ENCODE peak calls at places on chromosome 13, in nine cellular contexts. Z, B, G, X, I, Y, W, K and H are unnamed samples. For H3K4me1, the result is how much of the 10 kb centered on the place peaks cover.

GRCh38 chr13:26529441-26529840 is 28.0 kb upstream of the WASF3 start:
- DNase-seq in Z (no peak), B (no peak), G (no peak), X (no peak), I (no peak), Y (peak), W (no peak), K (peak), H (peak)

GRCh38 chr13:92896842-92897241 is 329.8 kb upstream of the GPC6 start:
- DNase-seq in Z (peak), B (no peak), G (no peak), X (no peak), I (no peak), Y (peak), W (no peak), K (peak), H (no peak)

GRCh38 chr13:69109891-69110525 is 997.6 kb upstream of the ATXN8OS start:
- DNase-seq in Z (no peak), B (no peak), G (no peak), X (no peak), I (no peak), Y (no peak), W (no peak), K (no peak), H (no peak)

GRCh38 chr13:110509971-110510786 is 51.3 kb downstream of the RAB20 start:
- DNase-seq in Z (no peak), B (no peak), G (no peak), X (no peak), I (peak), Y (peak), W (no peak), K (peak), H (no peak)

GRCh38 chr13:63629591-63629990 is 2213.9 kb upstream of the PCDH20 start:
- DNase-seq in Z (no peak), B (no peak), G (no peak), X (no peak), I (no peak), Y (no peak), W (no peak), K (no peak), H (peak)

GRCh38 chr13:113848431-113849260 is 15.2 kb downstream of the GAS6 start:
- DNase-seq in Z (no peak), B (no peak), G (no peak), X (no peak), I (no peak), Y (no peak), W (no peak), K (no peak), H (no peak)

GRCh38 chr13:93476175-93476574 is 249.6 kb downstream of the GPC6 start:
- DNase-seq in Z (no peak), B (no peak), G (no peak), X (no peak), I (no peak), Y (no peak), W (no peak), K (peak), H (no peak)

GRCh38 chr13:113991191-113991669 is 17.4 kb upstream of the C13orf46 start:
- DNase-seq in Z (no peak), B (no peak), G (no peak), X (no peak), I (no peak), Y (no peak), W (no peak), K (no peak), H (peak)

GRCh38 chr13:45817833-45818232 is 33.7 kb downstream of the SIAH3 start:
- DNase-seq in Z (no peak), B (no peak), G (no peak), X (no peak), I (no peak), Y (no peak), W (no peak), K (no peak), H (no peak)

GRCh38 chr13:33366469-33367062 is 81.0 kb upstream of the STARD13 start:
- DNase-seq in Z (no peak), B (no peak), G (no peak), X (no peak), I (no peak), Y (no peak), W (no peak), K (no peak), H (no peak)

GRCh38 chr13:22498006-22498405 is 682.8 kb upstream of the SGCG start:
- DNase-seq in Z (no peak), B (no peak), G (no peak), X (no peak), I (no peak), Y (no peak), W (no peak), K (no peak), H (no peak)

GRCh38 chr13:20566424-20566916 is 487 bp upstream of the IFT88 start:
- DNase-seq in Z (no peak), B (peak), G (peak), X (no peak), I (no peak), Y (no peak), W (no peak), K (no peak), H (no peak)

GRCh38 chr13:65724261-65724660 is 1505.9 kb downstream of the PCDH9 start:
- DNase-seq in Z (no peak), B (no peak), G (no peak), X (no peak), I (no peak), Y (no peak), W (no peak), K (peak), H (no peak)

GRCh38 chr13:31198524-31198923 is 1.3 kb upstream of the B3GLCT start:
- DNase-seq in Z (no peak), B (no peak), G (no peak), X (no peak), I (no peak), Y (no peak), W (no peak), K (no peak), H (no peak)

GRCh38 chr13:76425930-76426329 is 460.3 kb downstream of the KCTD12 start:
- DNase-seq in Z (no peak), B (no peak), G (no peak), X (no peak), I (no peak), Y (no peak), W (no peak), K (peak), H (no peak)

GRCh38 chr13:112968910-112969691 is at the start of gene MCF2L:
- DNase-seq in Z (no peak), B (no peak), G (no peak), X (peak), I (no peak), Y (peak), W (peak), K (peak), H (peak)

GRCh38 chr13:69243366-69243765 is 864.3 kb upstream of the ATXN8OS start:
- DNase-seq in Z (no peak), B (no peak), G (no peak), X (no peak), I (no peak), Y (no peak), W (no peak), K (no peak), H (no peak)

GRCh38 chr13:78176880-78177279 is 258.2 kb upstream of the EDNRB start:
- DNase-seq in Z (no peak), B (no peak), G (no peak), X (no peak), I (no peak), Y (no peak), W (no peak), K (no peak), H (no peak)

GRCh38 chr13:88925954-88926353 is 1254.8 kb downstream of the SLITRK5 start:
- DNase-seq in Z (no peak), B (no peak), G (no peak), X (no peak), I (no peak), Y (no peak), W (no peak), K (no peak), H (no peak)

GRCh38 chr13:105665284-105665683 is 870.2 kb downstream of the EFNB2 start:
- DNase-seq in Z (no peak), B (no peak), G (no peak), X (no peak), I (no peak), Y (no peak), W (no peak), K (peak), H (no peak)

GRCh38 chr13:34435338-34435737 is 506.7 kb upstream of the NBEA start:
- DNase-seq in Z (peak), B (no peak), G (no peak), X (no peak), I (no peak), Y (no peak), W (no peak), K (peak), H (no peak)

GRCh38 chr13:102901615-102902305 is 55.9 kb downstream of the ERCC5 start:
- DNase-seq in Z (no peak), B (no peak), G (no peak), X (no peak), I (no peak), Y (no peak), W (no peak), K (no peak), H (no peak)

GRCh38 chr13:25103711-25104110 is 7.8 kb downstream of the PABPC3 start:
- DNase-seq in Z (no peak), B (no peak), G (no peak), X (no peak), I (no peak), Y (no peak), W (no peak), K (no peak), H (no peak)

GRCh38 chr13:46936525-46936924 is 39.7 kb upstream of the HTR2A start:
- DNase-seq in Z (no peak), B (no peak), G (no peak), X (no peak), I (no peak), Y (no peak), W (no peak), K (no peak), H (no peak)

GRCh38 chr13:39417131-39417530 is 185.9 kb downstream of the LHFPL6 start:
- DNase-seq in Z (peak), B (no peak), G (no peak), X (no peak), I (no peak), Y (peak), W (no peak), K (peak), H (peak)

GRCh38 chr13:39419866-39420265 is 183.1 kb downstream of the LHFPL6 start:
- DNase-seq in Z (no peak), B (no peak), G (no peak), X (no peak), I (no peak), Y (no peak), W (no peak), K (no peak), H (no peak)

GRCh38 chr13:39419068-39419467 is 183.9 kb downstream of the LHFPL6 start:
- DNase-seq in Z (no peak), B (no peak), G (no peak), X (no peak), I (no peak), Y (no peak), W (no peak), K (no peak), H (no peak)

GRCh38 chr13:39417643-39418042 is 185.3 kb downstream of the LHFPL6 start:
- DNase-seq in Z (no peak), B (no peak), G (no peak), X (no peak), I (no peak), Y (no peak), W (no peak), K (peak), H (no peak)

DNA sequence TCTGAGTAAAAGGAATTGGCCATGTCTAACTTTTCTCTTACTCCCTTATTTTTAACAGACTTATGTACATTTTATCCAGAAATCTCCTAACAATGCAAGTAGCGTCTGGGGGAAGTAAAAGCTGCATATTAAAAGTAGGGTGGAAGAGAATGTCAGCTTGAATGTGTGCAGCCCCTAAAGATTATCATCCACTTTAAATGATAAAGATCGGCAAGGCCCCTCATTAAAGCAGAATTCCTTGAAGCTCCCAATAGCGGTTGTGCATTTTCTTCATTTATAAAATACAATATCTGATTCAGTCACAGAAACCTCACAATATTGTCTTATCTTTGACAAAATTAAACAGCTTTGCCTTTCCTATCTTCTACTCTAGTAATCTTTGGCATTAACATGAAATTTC is 184.6 kb downstream of the LHFPL6 start:
- DNase-seq in Z (no peak), B (no peak), G (no peak), X (no peak), I (no peak), Y (no peak), W (no peak), K (no peak), H (no peak)
- H3K4me1 ChIP-seq in Z (under half), B (under half), G (under half), X (under half), I (under half), Y (under half), W (under half), K (under half), H (under half)

GRCh38 chr13:30097089-30097488 is 210.3 kb downstream of the KATNAL1 start:
- DNase-seq in Z (no peak), B (no peak), G (no peak), X (no peak), I (no peak), Y (no peak), W (no peak), K (no peak), H (no peak)
- H3K4me1 ChIP-seq in Z (under half), B (under half), G (under half), X (under half), I (under half), Y (under half), W (under half), K (under half), H (under half)

GRCh38 chr13:99434258-99434788 is 66.9 kb upstream of the TM9SF2 start:
- DNase-seq in Z (no peak), B (no peak), G (no peak), X (no peak), I (no peak), Y (no peak), W (peak), K (no peak), H (no peak)
- H3K4me1 ChIP-seq in Z (under half), B (under half), G (under half), X (under half), I (under half), Y (under half), W (under half), K (under half), H (under half)

GRCh38 chr13:98575009-98575866 is 1.7 kb downstream of the STK24 start:
- DNase-seq in Z (no peak), B (no peak), G (no peak), X (no peak), I (no peak), Y (peak), W (no peak), K (peak), H (no peak)
- H3K4me1 ChIP-seq in Z (under half), B (under half), G (under half), X (under half), I (under half), Y (under half), W (under half), K (half or more), H (under half)

GRCh38 chr13:49976314-49977258 is 20.3 kb upstream of the TRIM13 start:
- DNase-seq in Z (peak), B (peak), G (peak), X (peak), I (peak), Y (peak), W (peak), K (peak), H (peak)
- H3K4me1 ChIP-seq in Z (under half), B (under half), G (under half), X (under half), I (under half), Y (under half), W (under half), K (under half), H (under half)